ENCODE peak calls at places on chromosome 9, in seven cellular contexts. R, O, G, P, Y, H and S are unnamed samples.

GRCh38 chr9:81092057-81092456 is 597.3 kb downstream of the TLE1 start:
- DNase-seq in R (no peak), P (no peak), O (no peak), G (peak; percentile 47), Y (no peak), H (no peak), S (no peak)

GRCh38 chr9:12723409-12724028 is 30.3 kb downstream of the TYRP1 start:
- DNase-seq in P (no peak), H (no peak), R (no peak), G (peak; percentile 67), O (no peak), Y (peak; percentile 52), S (no peak)

GRCh38 chr9:134989206-134990065 is 71.7 kb upstream of the FCN1 start:
- DNase-seq in H (no peak), P (no peak), Y (no peak), R (no peak), G (no peak), O (no peak), S (no peak)

GRCh38 chr9:38047301-38048251 is 21.5 kb downstream of the SHB start:
- DNase-seq in P (no peak), Y (peak; percentile 86), R (no peak), G (peak; percentile 78), O (peak; percentile 76), H (peak; percentile 72), S (no peak)

GRCh38 chr9:111743275-111743674 is 51.5 kb downstream of the SHOC1 start:
- DNase-seq in Y (peak; percentile 72), G (peak; percentile 80), P (no peak), H (peak; percentile 13), O (peak; percentile 46), R (no peak), S (no peak)

GRCh38 chr9:117664419-117664818 is 39.8 kb upstream of the TLR4 start:
- DNase-seq in O (no peak), P (no peak), G (no peak), R (no peak), Y (no peak), H (no peak), S (no peak)

GRCh38 chr9:4497395-4497794 is 7.1 kb downstream of the SLC1A1 start:
- DNase-seq in R (no peak), O (no peak), P (no peak), Y (no peak), H (no peak), G (no peak), S (no peak)

GRCh38 chr9:35962126-35962906 is 4.4 kb upstream of the OR2S2 start:
- DNase-seq in P (no peak), O (peak; percentile 84), R (no peak), Y (peak; percentile 74), G (peak; percentile 72), H (peak; percentile 49), S (no peak)

GRCh38 chr9:105431413-105432246 is 16.2 kb upstream of the FSD1L start:
- DNase-seq in O (no peak), R (no peak), Y (no peak), G (no peak), P (no peak), H (no peak), S (no peak)

GRCh38 chr9:113675475-113675941 is 200.6 kb upstream of the ZNF618 start:
- DNase-seq in R (no peak), P (peak; percentile 52), Y (peak; percentile 95), H (peak; percentile 91), G (peak; percentile 95), O (peak; percentile 95), S (peak; percentile 87)

GRCh38 chr9:17627641-17628040 is 48.8 kb downstream of the SH3GL2 start:
- DNase-seq in R (no peak), G (peak; percentile 57), O (peak; percentile 3), Y (no peak), P (no peak), H (peak; percentile 16), S (no peak)

GRCh38 chr9:95623614-95624013 is 106.8 kb upstream of the PTCH1 start:
- DNase-seq in Y (no peak), R (no peak), O (no peak), H (no peak), P (no peak), G (no peak), S (no peak)

GRCh38 chr9:99762470-99762869 is 59.2 kb upstream of the NR4A3 start:
- DNase-seq in R (no peak), H (no peak), G (no peak), Y (no peak), P (no peak), O (no peak), S (no peak)

GRCh38 chr9:123678038-123678877 is 251.7 kb downstream of the DENND1A start:
- DNase-seq in O (peak; percentile 23), G (no peak), P (no peak), R (no peak), H (no peak), Y (peak; percentile 14), S (no peak)

GRCh38 chr9:121772600-121773285 is 121.3 kb downstream of the DAB2IP start:
- DNase-seq in G (no peak), Y (no peak), R (no peak), H (no peak), O (no peak), P (no peak), S (peak; percentile 84)

GRCh38 chr9:110731437-110732028 is 62.9 kb downstream of the MUSK start:
- DNase-seq in O (no peak), P (no peak), Y (no peak), G (peak; percentile 18), R (no peak), H (no peak), S (no peak)

GRCh38 chr9:120711354-120711753 is 2.9 kb downstream of the MEGF9 start:
- DNase-seq in Y (no peak), G (peak; percentile 6), H (no peak), O (no peak), R (no peak), P (no peak), S (no peak)

GRCh38 chr9:2297771-2298170 is 282.6 kb downstream of the SMARCA2 start:
- DNase-seq in R (no peak), P (no peak), H (no peak), Y (peak; percentile 28), G (no peak), O (no peak), S (no peak)

GRCh38 chr9:20512106-20512505 is 110.2 kb downstream of the MLLT3 start:
- DNase-seq in P (no peak), Y (peak; percentile 31), O (no peak), R (no peak), G (peak; percentile 61), H (peak; percentile 24), S (no peak)

DNA sequence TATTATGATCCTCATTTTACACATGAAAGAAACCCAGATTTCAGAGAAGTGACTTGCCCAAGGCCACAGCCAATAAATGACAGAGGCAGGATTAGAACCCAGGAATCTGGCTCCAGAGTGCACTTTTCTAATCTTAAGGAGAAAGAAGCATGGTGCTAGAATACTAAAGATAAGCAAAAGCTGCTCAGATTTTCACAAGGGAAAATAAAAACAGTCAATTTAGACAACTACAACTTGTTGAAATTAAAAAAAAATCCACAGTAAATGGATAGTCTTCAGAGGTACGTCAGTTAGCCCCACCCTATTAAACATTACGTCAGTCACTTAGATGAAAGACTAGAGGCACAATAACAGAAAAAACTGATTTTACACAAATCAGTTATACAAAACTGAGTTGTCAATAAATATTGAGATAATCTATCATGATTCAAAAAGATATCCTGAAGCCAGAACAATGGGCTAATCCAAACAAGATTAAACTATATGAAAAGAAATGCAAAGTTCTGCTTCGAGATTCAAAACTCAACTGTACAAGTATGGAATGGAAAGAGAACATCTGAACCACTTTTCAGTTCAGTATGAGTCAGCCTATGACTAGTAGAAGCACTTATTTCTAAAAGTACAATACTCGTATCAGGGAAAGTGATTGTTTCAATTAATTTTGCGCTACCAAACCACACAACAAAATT is 9.3 kb downstream of the TMEM245 start:
- DNase-seq in O (no peak), P (no peak), R (no peak), Y (peak; percentile 67), G (peak; percentile 80), H (no peak), S (no peak)
- H3K27ac ChIP-seq in O (peak overlapping the region; percentile 12), P (peak overlapping the region; percentile 87), R (peak overlapping the region; percentile 60), Y (peak overlapping the region; percentile 77), G (peak overlapping the region; percentile 62), H (no peak overlapping the region), S (peak overlapping the region; percentile 61)

GRCh38 chr9:7139886-7140285 is 382.1 kb downstream of the KDM4C start:
- DNase-seq in P (no peak), G (no peak), O (no peak), H (no peak), R (no peak), Y (no peak), S (no peak)
- H3K27ac ChIP-seq in P (no peak overlapping the region), G (no peak overlapping the region), O (no peak overlapping the region), H (no peak overlapping the region), R (no peak overlapping the region), Y (peak overlapping the region; percentile 46), S (no peak overlapping the region)

GRCh38 chr9:88529496-88529895 is 5.5 kb upstream of the NXNL2 start:
- DNase-seq in Y (no peak), H (no peak), R (no peak), O (no peak), G (no peak), P (no peak), S (no peak)

GRCh38 chr9:88530051-88530450 is 4.9 kb upstream of the NXNL2 start:
- DNase-seq in H (no peak), Y (peak; percentile 52), P (peak; percentile 78), R (no peak), O (no peak), G (peak; percentile 64), S (no peak)

GRCh38 chr9:88524911-88525310 is 10.1 kb upstream of the NXNL2 start:
- DNase-seq in H (no peak), O (no peak), G (no peak), Y (no peak), R (no peak), P (no peak), S (no peak)

GRCh38 chr9:88527626-88528025 is 7.4 kb upstream of the NXNL2 start:
- DNase-seq in H (no peak), O (no peak), R (no peak), G (no peak), P (no peak), Y (no peak), S (no peak)

GRCh38 chr9:88528356-88528755 is 6.6 kb upstream of the NXNL2 start:
- DNase-seq in H (no peak), O (no peak), R (no peak), Y (peak; percentile 36), G (peak; percentile 42), P (peak; percentile 42), S (no peak)
- H3K27ac ChIP-seq in H (no peak overlapping the region), O (no peak overlapping the region), R (no peak overlapping the region), Y (no peak overlapping the region), G (no peak overlapping the region), P (peak overlapping the region; percentile 90), S (peak overlapping the region; percentile 29)

GRCh38 chr9:77221431-77221830 is 44.1 kb downstream of the VPS13A start:
- DNase-seq in P (no peak), O (no peak), Y (no peak), R (no peak), H (peak; percentile 7), G (peak; percentile 11), S (no peak)

DNA sequence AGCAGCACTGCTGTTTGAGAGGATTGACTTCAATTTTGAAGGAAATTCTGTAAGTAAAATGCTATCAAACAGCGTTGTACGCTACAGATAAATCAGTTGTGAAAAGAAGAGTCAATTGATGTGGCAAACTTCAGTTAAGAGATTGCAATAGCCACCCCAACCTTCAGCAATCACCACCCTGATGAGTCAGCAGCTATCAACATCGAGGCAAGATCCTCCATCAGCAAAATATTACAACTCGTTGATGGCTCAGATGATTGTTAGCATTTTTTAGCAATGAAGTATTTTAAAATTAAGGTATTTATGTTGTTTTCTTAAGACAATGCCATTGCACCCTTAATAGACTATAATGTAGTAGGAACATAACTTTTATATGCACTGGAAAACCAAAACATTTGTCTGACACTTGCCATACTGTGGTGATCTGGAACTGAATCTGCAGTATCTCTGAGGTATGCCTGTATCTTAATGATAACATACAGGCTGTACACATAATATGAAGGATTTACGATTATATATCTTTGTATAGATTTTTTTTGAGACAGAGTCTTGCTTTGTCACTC is 47.5 kb downstream of the VPS13A start:
- DNase-seq in H (peak; percentile 18), Y (peak; percentile 17), P (no peak), G (peak; percentile 60), O (no peak), R (no peak), S (no peak)
- H3K27ac ChIP-seq in H (no peak overlapping the region), Y (no peak overlapping the region), P (no peak overlapping the region), G (no peak overlapping the region), O (no peak overlapping the region), R (no peak overlapping the region), S (no peak overlapping the region)